ENCODE peak calls at places on chromosomes 11 and 22, in four cellular contexts. F is neuronal stem cell, G is hepatocyte, Q is SK-N-SH. E is an unnamed sample.

GRCh38 chr11:120126543-120126942 is 11.4 kb downstream of the TRIM29 start:
- DNase-seq in Q (no peak), G (no peak), F (no peak), E (no peak)

GRCh38 chr11:133966924-133967598 is 10.3 kb upstream of the IGSF9B start:
- DNase-seq in Q (peak; percentile 66), G (no peak), F (no peak), E (no peak)

GRCh38 chr11:118098996-118099837 is 12.5 kb upstream of the SMIM35 start:
- DNase-seq in Q (no peak), G (no peak), F (no peak), E (no peak)

GRCh38 chr11:105357764-105358163 is 218.2 kb upstream of the CARD18 start:
- DNase-seq in Q (no peak), G (peak; percentile 17), F (no peak), E (no peak)

GRCh38 chr22:24051028-24051427 is 39.9 kb downstream of the CABIN1 start:
- DNase-seq in F (no peak), Q (no peak), G (no peak), E (no peak)

GRCh38 chr11:20501971-20502370 is 97.4 kb upstream of the SLC6A5 start:
- DNase-seq in G (no peak), F (no peak), Q (no peak), E (no peak)

GRCh38 chr11:102316505-102316904 is 779 bp upstream of the BIRC3 start:
- DNase-seq in Q (no peak), G (no peak), F (no peak), E (no peak)

GRCh38 chr11:104650234-104650633 is 248.0 kb downstream of the CASP12 start:
- DNase-seq in F (peak; percentile 11), Q (no peak), G (no peak), E (no peak)

GRCh38 chr11:64207247-64208085 is 945 bp downstream of the FERMT3 start:
- DNase-seq in Q (peak; percentile 41), G (no peak), F (no peak), E (no peak)

GRCh38 chr11:110473666-110474065 is 43.9 kb downstream of the FDX1 start:
- DNase-seq in Q (no peak), G (no peak), F (no peak), E (no peak)

GRCh38 chr11:3155216-3155615 is 9.9 kb downstream of the OSBPL5 start:
- DNase-seq in F (no peak), G (no peak), Q (no peak), E (no peak)

GRCh38 chr11:75174781-75175370 is 24.0 kb downstream of the SLCO2B1 start:
- DNase-seq in G (no peak), Q (no peak), F (no peak), E (no peak)

GRCh38 chr11:64810891-64811272 is 531 bp upstream of the MEN1 start:
- DNase-seq in G (no peak), F (no peak), Q (no peak), E (no peak)

GRCh38 chr22:50271519-50271970 is 1.4 kb upstream of the MAPK11 start:
- DNase-seq in G (peak; percentile 84), F (peak; percentile 89), Q (peak; percentile 93), E (no peak)

GRCh38 chr11:89660234-89660633 is 49.9 kb upstream of the TRIM77 start:
- DNase-seq in F (no peak), Q (no peak), G (peak; percentile 10), E (no peak)

GRCh38 chr22:42345458-42345857 is 75.0 kb upstream of the TCF20 start:
- DNase-seq in F (no peak), Q (no peak), G (no peak), E (no peak)

GRCh38 chr22:25497269-25497668 is 67.2 kb upstream of the GRK3 start:
- DNase-seq in G (no peak), Q (no peak), F (no peak), E (no peak)

GRCh38 chr11:128733440-128734115 is 39.7 kb downstream of the FLI1 start:
- DNase-seq in G (no peak), Q (peak; percentile 31), F (peak; percentile 60), E (no peak)

GRCh38 chr22:23742505-23743264 is 8.2 kb downstream of the ZNF70 start:
- DNase-seq in F (no peak), Q (no peak), G (no peak), E (no peak)

GRCh38 chr11:27174026-27174425 is 133.4 kb downstream of the BBOX1 start:
- DNase-seq in F (no peak), Q (no peak), G (peak; percentile 54), E (peak; percentile 93)

GRCh38 chr22:23774922-23775436 is 2.3 kb downstream of the MMP11 start:
- DNase-seq in Q (no peak), F (no peak), G (peak; percentile 51), E (no peak)

GRCh38 chr11:65391007-65391406 is 4.6 kb downstream of the FRMD8 start:
- DNase-seq in Q (no peak), G (no peak), F (no peak), E (no peak)

GRCh38 chr22:22460060-22460459 is 48.5 kb downstream of the ZNF280B start:
- DNase-seq in Q (no peak), F (no peak), G (no peak), E (no peak)

GRCh38 chr22:33000342-33001280 is 57.6 kb downstream of the SYN3 start:
- DNase-seq in G (peak; percentile 78), Q (peak; percentile 82), F (peak; percentile 67), E (no peak)

GRCh38 chr11:119355091-119355843 is 8.8 kb upstream of the MFRP start:
- DNase-seq in G (no peak), Q (no peak), F (no peak), E (no peak)

GRCh38 chr11:73388241-73389133 is 12.3 kb downstream of the RELT start:
- DNase-seq in F (no peak), Q (no peak), G (no peak), E (peak; percentile 73)

GRCh38 chr11:94780432-94780831 is 12.3 kb downstream of the AMOTL1 start:
- DNase-seq in F (no peak), G (no peak), Q (peak; percentile 22), E (no peak)
- H3K4me2 ChIP-seq in F (no peak overlapping the region), G (peak overlapping the region; percentile 59), Q (peak overlapping the region; percentile 84), E (peak overlapping the region; percentile 61)

DNA sequence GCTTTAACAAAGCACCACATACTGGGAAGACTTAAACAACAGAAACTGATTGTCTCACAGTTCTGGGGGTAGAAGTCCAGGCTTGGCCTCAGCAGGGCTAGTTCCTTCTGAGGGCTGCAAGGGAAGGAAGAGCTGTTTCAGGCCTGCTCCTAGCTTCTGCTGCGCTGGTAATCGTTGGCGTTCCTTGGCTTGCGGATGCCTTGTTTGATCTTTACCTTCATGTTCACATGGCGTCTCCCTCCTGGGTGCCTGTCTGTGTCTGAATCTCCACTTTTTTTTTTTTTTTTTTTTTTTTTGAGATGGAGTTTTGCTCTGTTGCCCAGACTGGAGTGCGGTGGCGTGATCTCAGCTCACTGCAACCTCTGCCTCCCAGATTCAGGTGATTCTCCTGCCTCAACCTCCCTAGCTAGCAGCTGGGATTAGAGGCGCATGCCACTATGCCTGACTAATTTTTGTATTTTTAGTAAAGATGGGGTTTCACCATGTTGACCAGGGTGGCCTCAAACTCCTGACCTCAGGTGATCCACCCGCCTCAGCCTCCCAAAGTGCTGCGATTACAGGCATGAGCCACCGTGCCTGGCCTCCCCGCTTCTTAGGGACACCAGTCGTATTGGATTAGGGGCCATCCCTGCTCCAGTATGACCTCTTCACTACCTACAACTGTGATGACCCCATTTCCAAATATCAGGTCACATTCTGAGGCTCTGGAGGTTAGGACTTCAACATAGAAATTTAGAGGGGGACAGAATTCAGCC is 11.0 kb downstream of the SSTR3 start:
- DNase-seq in G (no peak), F (no peak), Q (no peak), E (no peak)
- H3K4me2 ChIP-seq in G (no peak overlapping the region), F (no peak overlapping the region), Q (no peak overlapping the region), E (no peak overlapping the region)

GRCh38 chr22:45968751-45969413 is 8.1 kb downstream of the WNT7B start:
- DNase-seq in F (no peak), Q (peak; percentile 24), G (no peak), E (peak; percentile 83)

GRCh38 chr22:45971389-45972028 is 5.5 kb downstream of the WNT7B start:
- DNase-seq in G (no peak), Q (peak; percentile 60), F (no peak), E (no peak)

GRCh38 chr22:45970709-45971388 is 6.1 kb downstream of the WNT7B start:
- DNase-seq in Q (peak; percentile 66), G (no peak), F (no peak), E (no peak)

GRCh38 chr22:45969414-45969799 is 7.6 kb downstream of the WNT7B start:
- DNase-seq in G (no peak), Q (peak; percentile 57), F (no peak), E (no peak)

DNA sequence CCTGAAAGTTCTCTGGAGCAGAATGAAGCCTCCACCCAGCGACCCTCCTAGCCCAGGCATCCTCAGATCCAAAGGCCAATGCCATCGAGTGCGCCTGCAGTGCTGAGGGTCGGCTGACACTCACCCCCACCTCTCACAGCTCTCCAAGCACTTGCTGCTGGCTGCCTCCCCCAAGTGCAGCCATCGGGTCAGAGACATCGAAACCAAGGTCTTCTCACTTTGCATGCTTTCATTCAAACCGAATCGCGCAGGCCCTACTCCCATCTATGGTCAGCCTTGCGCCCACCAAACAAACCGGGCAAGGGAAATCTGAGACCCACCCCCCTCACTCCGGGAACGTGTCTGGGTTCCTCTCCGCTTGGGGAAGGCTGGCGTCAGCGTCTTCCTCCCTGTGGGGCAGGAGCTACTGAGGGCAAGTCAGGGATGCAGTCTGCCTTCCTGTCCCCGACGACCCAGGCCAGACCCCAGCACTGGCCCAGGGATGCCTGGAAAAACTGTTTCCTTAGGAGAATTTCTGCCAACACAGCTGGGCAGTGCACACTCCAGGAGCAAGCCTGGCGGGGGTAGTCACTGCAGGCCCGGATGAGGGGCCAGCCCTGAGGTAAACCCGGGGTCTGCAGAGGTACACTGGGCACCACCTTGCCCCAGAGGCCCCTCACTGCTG is 7.0 kb downstream of the WNT7B start:
- DNase-seq in F (no peak), Q (peak; percentile 38), G (no peak), E (no peak)
- H3K4me2 ChIP-seq in F (no peak overlapping the region), Q (no peak overlapping the region), G (no peak overlapping the region), E (peak overlapping the region; percentile 84)

DNA sequence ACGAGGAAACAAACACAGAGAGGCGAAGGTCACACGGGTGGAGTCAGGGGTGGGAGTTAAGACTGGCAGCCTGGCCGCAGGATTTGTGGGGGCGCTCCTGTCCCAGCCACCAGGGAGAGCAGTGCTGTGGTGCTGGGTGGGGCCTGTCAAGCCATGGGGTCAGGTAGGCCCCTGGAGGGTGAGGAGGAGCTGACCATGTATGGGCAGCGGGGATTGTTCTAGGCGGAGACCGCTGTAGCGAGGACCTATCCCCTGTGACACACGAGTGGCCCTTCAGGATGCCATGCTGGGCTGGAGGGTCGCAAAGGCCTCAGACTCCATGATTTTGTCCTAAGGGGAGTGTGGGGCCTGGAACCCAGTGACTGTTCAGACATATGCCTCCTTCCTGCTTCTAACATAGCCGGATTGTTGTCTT is 1.6 kb upstream of the RPS19BP1 start:
- DNase-seq in G (no peak), F (no peak), Q (no peak), E (no peak)
- H3K4me2 ChIP-seq in G (no peak overlapping the region), F (no peak overlapping the region), Q (no peak overlapping the region), E (peak overlapping the region; percentile 76)